ENCODE peak calls at places on chromosome 21, in four cellular contexts. One of them, this sample, is unnamed.

GRCh38 chr21:32181415-32181814 is 97.4 kb downstream of the MIS18A start:
- DNase-seq in aorta: no peak
- DNase-seq in lower lobe of right lung: no peak
- DNase-seq in CD8-positive, alpha-beta memory T cell: no peak
- DNase-seq in this sample: no peak

GRCh38 chr21:38611262-38611661 is 113.0 kb upstream of the ERG start:
- DNase-seq in aorta: peak; percentile 84
- DNase-seq in lower lobe of right lung: no peak
- DNase-seq in CD8-positive, alpha-beta memory T cell: no peak
- DNase-seq in this sample: no peak

GRCh38 chr21:46562472-46562871 is 42.4 kb downstream of the S100B start:
- DNase-seq in aorta: peak; percentile 40
- DNase-seq in lower lobe of right lung: peak; percentile 24
- DNase-seq in CD8-positive, alpha-beta memory T cell: no peak
- DNase-seq in this sample: no peak

GRCh38 chr21:36800734-36801133 is 101.8 kb downstream of the SIM2 start:
- DNase-seq in aorta: no peak
- DNase-seq in lower lobe of right lung: no peak
- DNase-seq in CD8-positive, alpha-beta memory T cell: no peak
- DNase-seq in this sample: no peak

GRCh38 chr21:44010429-44010828 is 1.7 kb upstream of the TRAPPC10 start:
- DNase-seq in aorta: no peak
- DNase-seq in lower lobe of right lung: no peak
- DNase-seq in CD8-positive, alpha-beta memory T cell: no peak
- DNase-seq in this sample: no peak

GRCh38 chr21:37915516-37915915 is 741 bp downstream of the KCNJ6 start:
- DNase-seq in aorta: no peak
- DNase-seq in lower lobe of right lung: no peak
- DNase-seq in CD8-positive, alpha-beta memory T cell: no peak
- DNase-seq in this sample: no peak

GRCh38 chr21:33419538-33420123 is 16.4 kb downstream of the IFNGR2 start:
- DNase-seq in aorta: peak; percentile 74
- DNase-seq in lower lobe of right lung: peak; percentile 58
- DNase-seq in CD8-positive, alpha-beta memory T cell: no peak
- DNase-seq in this sample: no peak

GRCh38 chr21:43767980-43768867 is 7.9 kb downstream of the CSTB start:
- DNase-seq in aorta: no peak
- DNase-seq in lower lobe of right lung: peak; percentile 87
- DNase-seq in CD8-positive, alpha-beta memory T cell: no peak
- DNase-seq in this sample: no peak

GRCh38 chr21:40047993-40048730 is 180.9 kb downstream of the PCP4 start:
- DNase-seq in aorta: peak; percentile 86
- DNase-seq in lower lobe of right lung: no peak
- DNase-seq in CD8-positive, alpha-beta memory T cell: no peak
- DNase-seq in this sample: no peak

GRCh38 chr21:43851593-43851992 is 13.4 kb upstream of the AGPAT3 start:
- DNase-seq in aorta: no peak
- DNase-seq in lower lobe of right lung: no peak
- DNase-seq in CD8-positive, alpha-beta memory T cell: no peak
- DNase-seq in this sample: no peak

GRCh38 chr21:36171741-36172331 is 15.2 kb downstream of the DOP1B start:
- DNase-seq in aorta: no peak
- DNase-seq in lower lobe of right lung: no peak
- DNase-seq in CD8-positive, alpha-beta memory T cell: no peak
- DNase-seq in this sample: no peak

GRCh38 chr21:31184462-31184861 is 146.2 kb upstream of the KRTAP19-8 start:
- DNase-seq in aorta: no peak
- DNase-seq in lower lobe of right lung: no peak
- DNase-seq in CD8-positive, alpha-beta memory T cell: peak; percentile 34
- DNase-seq in this sample: peak; percentile 65

GRCh38 chr21:42744520-42745445 is 91.4 kb downstream of the PDE9A start:
- DNase-seq in aorta: peak; percentile 55
- DNase-seq in lower lobe of right lung: no peak
- DNase-seq in CD8-positive, alpha-beta memory T cell: no peak
- DNase-seq in this sample: no peak

GRCh38 chr21:36489103-36489785 is 9.3 kb upstream of the CLDN14 start:
- DNase-seq in aorta: no peak
- DNase-seq in lower lobe of right lung: no peak
- DNase-seq in CD8-positive, alpha-beta memory T cell: no peak
- DNase-seq in this sample: no peak

GRCh38 chr21:42760977-42761751 is 107.7 kb downstream of the PDE9A start:
- DNase-seq in aorta: no peak
- DNase-seq in lower lobe of right lung: peak; percentile 39
- DNase-seq in CD8-positive, alpha-beta memory T cell: no peak
- DNase-seq in this sample: no peak

GRCh38 chr21:39664586-39664985 is 51.8 kb downstream of the B3GALT5 start:
- DNase-seq in aorta: no peak
- DNase-seq in lower lobe of right lung: no peak
- DNase-seq in CD8-positive, alpha-beta memory T cell: no peak
- DNase-seq in this sample: no peak

GRCh38 chr21:14243461-14243860 is 27.5 kb downstream of the RBM11 start:
- DNase-seq in aorta: no peak
- DNase-seq in lower lobe of right lung: no peak
- DNase-seq in CD8-positive, alpha-beta memory T cell: no peak
- DNase-seq in this sample: no peak

GRCh38 chr21:14241322-14241721 is 25.4 kb downstream of the RBM11 start:
- DNase-seq in aorta: no peak
- DNase-seq in lower lobe of right lung: no peak
- DNase-seq in CD8-positive, alpha-beta memory T cell: no peak
- DNase-seq in this sample: peak; percentile 6

GRCh38 chr21:14244911-14245310 is 29.0 kb downstream of the RBM11 start:
- DNase-seq in aorta: no peak
- DNase-seq in lower lobe of right lung: no peak
- DNase-seq in CD8-positive, alpha-beta memory T cell: no peak
- DNase-seq in this sample: no peak

DNA sequence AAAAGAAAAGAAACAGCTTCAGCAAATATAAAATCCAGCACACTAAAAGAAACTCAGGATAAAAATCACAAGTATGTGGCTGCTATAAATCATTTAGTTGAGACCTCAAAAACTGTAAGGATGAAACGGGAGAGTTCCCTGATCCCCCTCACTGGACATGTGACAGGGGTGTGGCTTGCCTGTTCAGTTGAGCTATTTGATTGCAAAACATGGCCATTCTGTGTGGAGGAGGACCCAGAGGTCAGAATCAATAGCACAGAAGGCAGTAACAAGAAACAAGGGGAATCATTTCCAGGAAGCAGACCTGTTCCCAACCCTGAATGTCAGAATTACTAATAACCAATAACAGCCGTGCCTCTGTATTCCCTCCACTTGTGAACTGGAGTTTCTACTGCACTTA is 27.9 kb downstream of the RBM11 start:
- DNase-seq in aorta: no peak
- DNase-seq in lower lobe of right lung: no peak
- DNase-seq in CD8-positive, alpha-beta memory T cell: no peak
- DNase-seq in this sample: no peak
- H3K4me3 ChIP-seq in aorta: no peak overlapping the region
- H3K4me3 ChIP-seq in lower lobe of right lung: no peak overlapping the region
- H3K4me3 ChIP-seq in CD8-positive, alpha-beta memory T cell: no peak overlapping the region
- H3K4me3 ChIP-seq in this sample: no peak overlapping the region

GRCh38 chr21:45318146-45318555 is 30.5 kb upstream of the POFUT2 start:
- DNase-seq in aorta: no peak
- DNase-seq in lower lobe of right lung: no peak
- DNase-seq in CD8-positive, alpha-beta memory T cell: no peak
- DNase-seq in this sample: no peak
- H3K27ac ChIP-seq in aorta: no peak overlapping the region
- H3K27ac ChIP-seq in lower lobe of right lung: peak overlapping the region; percentile 86
- H3K27ac ChIP-seq in CD8-positive, alpha-beta memory T cell: no peak overlapping the region
- H3K27ac ChIP-seq in this sample: no peak overlapping the region

DNA sequence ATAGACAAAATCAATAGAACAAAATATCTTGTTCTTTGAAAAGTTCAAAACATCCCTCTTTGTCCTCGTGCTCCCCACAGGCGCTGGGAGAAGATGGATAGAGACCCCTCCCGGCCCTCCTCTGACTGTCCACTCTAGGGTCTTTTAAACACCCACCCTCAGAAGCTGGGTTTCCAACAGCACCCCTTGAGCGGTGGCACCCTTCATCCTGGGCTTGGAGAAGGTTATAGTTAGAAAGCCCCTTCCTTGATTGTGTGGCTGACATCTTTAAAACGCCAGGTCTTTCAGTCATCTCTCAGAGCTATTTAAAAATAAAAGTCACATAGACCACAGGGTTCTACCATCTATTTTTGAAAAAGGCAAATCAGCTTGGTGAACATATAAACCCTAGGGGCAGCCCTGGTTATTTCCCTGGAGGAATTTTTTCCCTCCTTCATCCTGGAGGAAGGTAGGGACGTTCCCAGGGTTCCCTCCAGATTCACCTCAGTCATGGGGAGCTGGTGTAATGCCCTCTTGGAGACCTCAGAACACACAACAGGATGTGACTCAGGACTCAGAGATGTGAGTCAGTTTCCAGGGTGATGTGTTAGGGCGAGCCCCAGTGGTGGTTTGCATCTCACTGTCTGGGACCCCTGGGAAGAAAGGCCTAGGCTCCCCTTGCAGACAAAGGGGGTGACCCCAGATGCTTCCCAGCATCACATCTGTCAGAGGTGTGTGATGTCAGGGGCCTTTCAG is 138.5 kb downstream of the CLIC6 start:
- DNase-seq in aorta: no peak
- DNase-seq in lower lobe of right lung: no peak
- DNase-seq in CD8-positive, alpha-beta memory T cell: peak; percentile 56
- DNase-seq in this sample: peak; percentile 27
- H3K4me3 ChIP-seq in aorta: no peak overlapping the region
- H3K4me3 ChIP-seq in lower lobe of right lung: no peak overlapping the region
- H3K4me3 ChIP-seq in CD8-positive, alpha-beta memory T cell: no peak overlapping the region
- H3K4me3 ChIP-seq in this sample: no peak overlapping the region

GRCh38 chr21:29374481-29374880 is 75.8 kb downstream of the BACH1 start:
- DNase-seq in aorta: no peak
- DNase-seq in lower lobe of right lung: no peak
- DNase-seq in CD8-positive, alpha-beta memory T cell: no peak
- DNase-seq in this sample: no peak
- H3K27ac ChIP-seq in aorta: no peak overlapping the region
- H3K27ac ChIP-seq in lower lobe of right lung: no peak overlapping the region
- H3K27ac ChIP-seq in CD8-positive, alpha-beta memory T cell: no peak overlapping the region
- H3K27ac ChIP-seq in this sample: no peak overlapping the region

DNA sequence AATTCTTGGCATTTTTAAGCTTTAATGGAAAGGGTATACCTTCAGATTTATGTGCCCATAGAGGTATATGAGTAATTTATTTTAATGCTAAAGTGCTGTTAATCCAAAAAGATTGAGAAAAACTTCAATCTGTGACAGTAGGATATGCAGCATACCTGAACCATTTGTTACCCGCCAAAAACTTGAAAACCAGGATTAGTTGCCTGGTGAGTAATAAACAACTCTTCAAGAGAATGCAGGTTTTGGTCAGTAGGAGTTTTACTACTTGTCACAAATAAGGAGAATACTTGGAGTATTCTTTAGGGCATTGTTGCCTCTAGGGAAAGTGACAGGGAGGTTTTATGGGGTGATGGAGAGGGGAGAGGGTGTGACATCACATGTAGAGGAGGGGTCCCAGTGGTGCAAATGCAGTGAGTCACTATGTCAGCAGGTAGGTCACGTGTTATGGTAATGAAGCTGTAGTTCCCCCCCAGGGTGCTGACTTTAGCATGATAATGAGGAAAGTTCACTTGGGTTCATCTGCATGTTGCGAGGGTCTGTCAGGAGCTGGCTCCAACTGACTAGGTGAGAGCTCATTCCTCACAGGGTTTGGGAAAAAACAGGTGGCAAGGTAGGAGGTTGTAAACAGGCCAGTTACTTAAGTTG is 23.1 kb downstream of the USP25 start:
- DNase-seq in aorta: no peak
- DNase-seq in lower lobe of right lung: no peak
- DNase-seq in CD8-positive, alpha-beta memory T cell: no peak
- DNase-seq in this sample: no peak
- H3K4me3 ChIP-seq in aorta: no peak overlapping the region
- H3K4me3 ChIP-seq in lower lobe of right lung: no peak overlapping the region
- H3K4me3 ChIP-seq in CD8-positive, alpha-beta memory T cell: no peak overlapping the region
- H3K4me3 ChIP-seq in this sample: no peak overlapping the region

GRCh38 chr21:14985306-14985705 is 79.5 kb downstream of the NRIP1 start:
- DNase-seq in aorta: no peak
- DNase-seq in lower lobe of right lung: no peak
- DNase-seq in CD8-positive, alpha-beta memory T cell: no peak
- DNase-seq in this sample: no peak

GRCh38 chr21:14989359-14989758 is 75.4 kb downstream of the NRIP1 start:
- DNase-seq in aorta: no peak
- DNase-seq in lower lobe of right lung: no peak
- DNase-seq in CD8-positive, alpha-beta memory T cell: no peak
- DNase-seq in this sample: no peak

GRCh38 chr21:14988760-14989159 is 76.0 kb downstream of the NRIP1 start:
- DNase-seq in aorta: no peak
- DNase-seq in lower lobe of right lung: no peak
- DNase-seq in CD8-positive, alpha-beta memory T cell: no peak
- DNase-seq in this sample: no peak

GRCh38 chr21:14991957-14992356 is 72.8 kb downstream of the NRIP1 start:
- DNase-seq in aorta: no peak
- DNase-seq in lower lobe of right lung: no peak
- DNase-seq in CD8-positive, alpha-beta memory T cell: no peak
- DNase-seq in this sample: no peak

GRCh38 chr21:14987370-14988170 is 77.2 kb downstream of the NRIP1 start:
- DNase-seq in aorta: no peak
- DNase-seq in lower lobe of right lung: no peak
- DNase-seq in CD8-positive, alpha-beta memory T cell: no peak
- DNase-seq in this sample: no peak
- H3K27ac ChIP-seq in aorta: no peak overlapping the region
- H3K27ac ChIP-seq in lower lobe of right lung: no peak overlapping the region
- H3K27ac ChIP-seq in CD8-positive, alpha-beta memory T cell: no peak overlapping the region
- H3K27ac ChIP-seq in this sample: no peak overlapping the region

DNA sequence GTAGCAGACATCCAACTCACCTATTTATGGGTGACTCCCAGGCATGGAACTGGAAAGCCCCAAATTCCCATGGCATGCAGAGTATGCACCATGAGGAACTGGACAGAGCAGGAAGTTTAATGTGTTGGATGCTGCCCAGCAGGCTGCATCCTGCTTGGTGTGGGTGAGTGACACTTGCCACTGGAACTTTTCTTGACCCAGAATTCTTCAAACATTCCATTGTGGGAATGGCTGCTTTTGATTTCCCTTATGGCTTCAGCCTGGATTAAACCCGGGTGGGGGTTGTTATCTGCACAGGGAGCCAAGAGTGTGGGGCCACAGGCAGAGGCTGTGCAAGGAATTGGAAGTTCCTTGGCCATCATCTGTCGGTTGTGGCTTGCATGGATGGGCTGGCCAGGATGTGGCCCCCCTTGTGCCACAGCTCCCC is 26.9 kb upstream of the BACE2 start:
- DNase-seq in aorta: no peak
- DNase-seq in lower lobe of right lung: no peak
- DNase-seq in CD8-positive, alpha-beta memory T cell: no peak
- DNase-seq in this sample: no peak
- H3K4me3 ChIP-seq in aorta: no peak overlapping the region
- H3K4me3 ChIP-seq in lower lobe of right lung: no peak overlapping the region
- H3K4me3 ChIP-seq in CD8-positive, alpha-beta memory T cell: no peak overlapping the region
- H3K4me3 ChIP-seq in this sample: no peak overlapping the region